ENCODE peak calls at places on chromosomes 2 and 18, in seven cellular contexts. One of them, this sample, is unnamed. For H3K4me1, the result is how much of the 10 kb centered on the place peaks cover.

GRCh38 chr2:137975280-137976271 is 11.3 kb downstream of the HNMT start:
- DNase-seq in adrenal gland: no peak
- DNase-seq in cardiac muscle cell: no peak
- DNase-seq in A673: no peak
- DNase-seq in heart right ventricle: no peak
- DNase-seq in esophagus squamous epithelium: no peak
- DNase-seq in neural progenitor cell: no peak
- DNase-seq in this sample: no peak

GRCh38 chr18:5546660-5547059 is 2.9 kb upstream of the EPB41L3 start:
- DNase-seq in adrenal gland: peak
- DNase-seq in cardiac muscle cell: peak
- DNase-seq in A673: peak
- DNase-seq in heart right ventricle: no peak
- DNase-seq in esophagus squamous epithelium: no peak
- DNase-seq in neural progenitor cell: peak
- DNase-seq in this sample: no peak

GRCh38 chr2:154507186-154507585 is 191.3 kb upstream of the KCNJ3 start:
- DNase-seq in adrenal gland: no peak
- DNase-seq in cardiac muscle cell: no peak
- DNase-seq in A673: no peak
- DNase-seq in heart right ventricle: no peak
- DNase-seq in esophagus squamous epithelium: no peak
- DNase-seq in neural progenitor cell: no peak
- DNase-seq in this sample: no peak

GRCh38 chr2:85423525-85423924 is 5.0 kb downstream of the SH2D6 start:
- DNase-seq in adrenal gland: no peak
- DNase-seq in cardiac muscle cell: no peak
- DNase-seq in A673: no peak
- DNase-seq in heart right ventricle: no peak
- DNase-seq in esophagus squamous epithelium: no peak
- DNase-seq in neural progenitor cell: no peak
- DNase-seq in this sample: no peak

GRCh38 chr2:43178602-43179542 is 47.5 kb downstream of the ZFP36L2 start:
- DNase-seq in adrenal gland: peak
- DNase-seq in cardiac muscle cell: peak
- DNase-seq in A673: peak
- DNase-seq in heart right ventricle: peak
- DNase-seq in esophagus squamous epithelium: no peak
- DNase-seq in neural progenitor cell: peak
- DNase-seq in this sample: peak

GRCh38 chr2:160294339-160294803 is 94.3 kb upstream of the ITGB6 start:
- DNase-seq in adrenal gland: peak
- DNase-seq in cardiac muscle cell: peak
- DNase-seq in A673: no peak
- DNase-seq in heart right ventricle: peak
- DNase-seq in esophagus squamous epithelium: no peak
- DNase-seq in neural progenitor cell: no peak
- DNase-seq in this sample: peak

GRCh38 chr2:189143930-189144329 is 35.6 kb downstream of the COL5A2 start:
- DNase-seq in adrenal gland: no peak
- DNase-seq in cardiac muscle cell: peak
- DNase-seq in A673: peak
- DNase-seq in heart right ventricle: no peak
- DNase-seq in esophagus squamous epithelium: no peak
- DNase-seq in neural progenitor cell: no peak
- DNase-seq in this sample: no peak

GRCh38 chr18:56458770-56459450 is 179.5 kb downstream of the TXNL1 start:
- DNase-seq in adrenal gland: no peak
- DNase-seq in cardiac muscle cell: no peak
- DNase-seq in A673: no peak
- DNase-seq in heart right ventricle: peak
- DNase-seq in esophagus squamous epithelium: no peak
- DNase-seq in neural progenitor cell: no peak
- DNase-seq in this sample: no peak

GRCh38 chr2:191506515-191506914 is 171.4 kb upstream of the NABP1 start:
- DNase-seq in adrenal gland: no peak
- DNase-seq in cardiac muscle cell: no peak
- DNase-seq in A673: no peak
- DNase-seq in heart right ventricle: no peak
- DNase-seq in esophagus squamous epithelium: no peak
- DNase-seq in neural progenitor cell: no peak
- DNase-seq in this sample: no peak

GRCh38 chr18:79275992-79276391 is 119.7 kb upstream of the NFATC1 start:
- DNase-seq in adrenal gland: no peak
- DNase-seq in cardiac muscle cell: peak
- DNase-seq in A673: no peak
- DNase-seq in heart right ventricle: no peak
- DNase-seq in esophagus squamous epithelium: no peak
- DNase-seq in neural progenitor cell: no peak
- DNase-seq in this sample: no peak

GRCh38 chr2:211159972-211160371 is 603.6 kb downstream of the CPS1 start:
- DNase-seq in adrenal gland: no peak
- DNase-seq in cardiac muscle cell: no peak
- DNase-seq in A673: no peak
- DNase-seq in heart right ventricle: no peak
- DNase-seq in esophagus squamous epithelium: no peak
- DNase-seq in neural progenitor cell: no peak
- DNase-seq in this sample: no peak

GRCh38 chr2:24517247-24517646 is 26.2 kb downstream of the NCOA1 start:
- DNase-seq in adrenal gland: no peak
- DNase-seq in cardiac muscle cell: no peak
- DNase-seq in A673: no peak
- DNase-seq in heart right ventricle: no peak
- DNase-seq in esophagus squamous epithelium: no peak
- DNase-seq in neural progenitor cell: no peak
- DNase-seq in this sample: no peak

GRCh38 chr2:172970660-172971059 is 105.0 kb upstream of the MAP3K20 start:
- DNase-seq in adrenal gland: no peak
- DNase-seq in cardiac muscle cell: no peak
- DNase-seq in A673: no peak
- DNase-seq in heart right ventricle: no peak
- DNase-seq in esophagus squamous epithelium: no peak
- DNase-seq in neural progenitor cell: no peak
- DNase-seq in this sample: no peak

GRCh38 chr2:172974762-172975161 is 100.9 kb upstream of the MAP3K20 start:
- DNase-seq in adrenal gland: no peak
- DNase-seq in cardiac muscle cell: no peak
- DNase-seq in A673: no peak
- DNase-seq in heart right ventricle: no peak
- DNase-seq in esophagus squamous epithelium: no peak
- DNase-seq in neural progenitor cell: no peak
- DNase-seq in this sample: no peak

GRCh38 chr2:172969609-172970008 is 106.0 kb upstream of the MAP3K20 start:
- DNase-seq in adrenal gland: no peak
- DNase-seq in cardiac muscle cell: no peak
- DNase-seq in A673: no peak
- DNase-seq in heart right ventricle: no peak
- DNase-seq in esophagus squamous epithelium: no peak
- DNase-seq in neural progenitor cell: no peak
- DNase-seq in this sample: no peak

GRCh38 chr2:172969171-172969570 is 106.5 kb upstream of the MAP3K20 start:
- DNase-seq in adrenal gland: no peak
- DNase-seq in cardiac muscle cell: peak
- DNase-seq in A673: no peak
- DNase-seq in heart right ventricle: no peak
- DNase-seq in esophagus squamous epithelium: no peak
- DNase-seq in neural progenitor cell: no peak
- DNase-seq in this sample: no peak

GRCh38 chr2:172972005-172972619 is 103.5 kb upstream of the MAP3K20 start:
- DNase-seq in adrenal gland: peak
- DNase-seq in cardiac muscle cell: peak
- DNase-seq in A673: peak
- DNase-seq in heart right ventricle: peak
- DNase-seq in esophagus squamous epithelium: no peak
- DNase-seq in neural progenitor cell: peak
- DNase-seq in this sample: peak
- H3K4me3 ChIP-seq in adrenal gland: no peak
- H3K4me3 ChIP-seq in cardiac muscle cell: no peak
- H3K4me3 ChIP-seq in A673: no peak
- H3K4me3 ChIP-seq in heart right ventricle: no peak
- H3K4me3 ChIP-seq in esophagus squamous epithelium: no peak
- H3K4me3 ChIP-seq in neural progenitor cell: no peak
- H3K4me3 ChIP-seq in this sample: no peak

DNA sequence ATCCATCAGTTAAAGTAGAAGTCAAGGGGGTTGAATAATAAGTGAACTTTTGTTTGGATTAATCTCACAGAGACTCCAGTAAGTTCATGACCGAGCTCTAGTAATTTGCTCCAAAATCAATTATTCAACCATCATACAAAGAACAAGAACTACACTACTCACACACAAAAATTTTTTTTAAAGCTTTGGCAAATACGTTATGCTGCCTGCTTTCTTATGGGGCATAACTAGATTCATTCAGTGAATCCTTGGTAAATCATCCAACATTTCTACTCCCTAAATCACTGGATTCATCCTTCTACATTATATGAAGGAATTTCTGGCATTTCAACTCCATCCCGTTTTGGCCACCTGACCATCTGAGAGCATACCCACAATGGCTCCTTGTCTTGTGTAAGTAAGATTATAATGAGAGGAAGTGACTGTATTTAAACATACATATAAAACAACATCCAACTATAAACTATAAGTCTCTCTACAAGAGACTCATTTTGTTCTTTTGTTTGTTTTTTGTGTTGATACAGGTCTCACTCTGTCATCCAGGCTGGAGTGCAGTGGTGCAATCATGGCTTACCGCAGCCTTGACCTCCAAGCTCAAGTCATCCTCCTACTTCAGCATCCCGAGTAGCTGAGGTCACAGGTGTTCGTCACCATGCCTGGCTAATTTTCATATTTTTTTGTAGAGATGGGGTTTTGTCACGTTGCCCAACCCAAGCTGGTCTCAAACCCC is 144.2 kb upstream of the LRRTM4 start:
- DNase-seq in adrenal gland: no peak
- DNase-seq in cardiac muscle cell: no peak
- DNase-seq in A673: no peak
- DNase-seq in heart right ventricle: no peak
- DNase-seq in esophagus squamous epithelium: no peak
- DNase-seq in neural progenitor cell: no peak
- DNase-seq in this sample: no peak
- TF ChIP-seq CTCF in adrenal gland: no peak
- TF ChIP-seq CTCF in cardiac muscle cell: no peak
- TF ChIP-seq CTCF in A673: no peak
- TF ChIP-seq CTCF in heart right ventricle: no peak
- TF ChIP-seq CTCF in esophagus squamous epithelium: no peak
- TF ChIP-seq CTCF in neural progenitor cell: no peak
- TF ChIP-seq CTCF in this sample: no peak

GRCh38 chr2:134132487-134132857 is 121.4 kb upstream of the MGAT5 start:
- DNase-seq in adrenal gland: no peak
- DNase-seq in cardiac muscle cell: no peak
- DNase-seq in A673: no peak
- DNase-seq in heart right ventricle: no peak
- DNase-seq in esophagus squamous epithelium: no peak
- DNase-seq in neural progenitor cell: no peak
- DNase-seq in this sample: no peak
- H3K4me1 ChIP-seq in adrenal gland: under half
- H3K4me1 ChIP-seq in cardiac muscle cell: under half
- H3K4me1 ChIP-seq in A673: under half
- H3K4me1 ChIP-seq in heart right ventricle: half or more
- H3K4me1 ChIP-seq in esophagus squamous epithelium: under half
- H3K4me1 ChIP-seq in neural progenitor cell: under half
- H3K4me1 ChIP-seq in this sample: under half

GRCh38 chr2:70553584-70554337 is at the start of gene TGFA:
- DNase-seq in adrenal gland: peak
- DNase-seq in cardiac muscle cell: peak
- DNase-seq in A673: peak
- DNase-seq in heart right ventricle: peak
- DNase-seq in esophagus squamous epithelium: no peak
- DNase-seq in neural progenitor cell: peak
- DNase-seq in this sample: peak

GRCh38 chr2:70551156-70551555 is 2.5 kb downstream of the TGFA start:
- DNase-seq in adrenal gland: no peak
- DNase-seq in cardiac muscle cell: no peak
- DNase-seq in A673: no peak
- DNase-seq in heart right ventricle: no peak
- DNase-seq in esophagus squamous epithelium: no peak
- DNase-seq in neural progenitor cell: no peak
- DNase-seq in this sample: no peak

GRCh38 chr2:70554338-70554892 is 789 bp upstream of the TGFA start:
- DNase-seq in adrenal gland: no peak
- DNase-seq in cardiac muscle cell: no peak
- DNase-seq in A673: no peak
- DNase-seq in heart right ventricle: no peak
- DNase-seq in esophagus squamous epithelium: no peak
- DNase-seq in neural progenitor cell: no peak
- DNase-seq in this sample: no peak

GRCh38 chr2:70552501-70553333 is 909 bp downstream of the TGFA start:
- DNase-seq in adrenal gland: no peak
- DNase-seq in cardiac muscle cell: no peak
- DNase-seq in A673: peak
- DNase-seq in heart right ventricle: no peak
- DNase-seq in esophagus squamous epithelium: no peak
- DNase-seq in neural progenitor cell: peak
- DNase-seq in this sample: no peak

GRCh38 chr2:70553334-70553583 is 367 bp downstream of the TGFA start:
- DNase-seq in adrenal gland: no peak
- DNase-seq in cardiac muscle cell: no peak
- DNase-seq in A673: no peak
- DNase-seq in heart right ventricle: no peak
- DNase-seq in esophagus squamous epithelium: no peak
- DNase-seq in neural progenitor cell: no peak
- DNase-seq in this sample: no peak
- H3K4me3 ChIP-seq in adrenal gland: no peak
- H3K4me3 ChIP-seq in cardiac muscle cell: peak
- H3K4me3 ChIP-seq in A673: peak
- H3K4me3 ChIP-seq in heart right ventricle: peak
- H3K4me3 ChIP-seq in esophagus squamous epithelium: peak
- H3K4me3 ChIP-seq in neural progenitor cell: peak
- H3K4me3 ChIP-seq in this sample: peak

GRCh38 chr2:148926291-148926961 is 51.4 kb downstream of the KIF5C start:
- DNase-seq in adrenal gland: peak
- DNase-seq in cardiac muscle cell: peak
- DNase-seq in A673: peak
- DNase-seq in heart right ventricle: no peak
- DNase-seq in esophagus squamous epithelium: no peak
- DNase-seq in neural progenitor cell: peak
- DNase-seq in this sample: no peak
- TF ChIP-seq CTCF in adrenal gland: peak
- TF ChIP-seq CTCF in cardiac muscle cell: peak
- TF ChIP-seq CTCF in A673: peak
- TF ChIP-seq CTCF in heart right ventricle: peak
- TF ChIP-seq CTCF in esophagus squamous epithelium: peak
- TF ChIP-seq CTCF in neural progenitor cell: peak
- TF ChIP-seq CTCF in this sample: peak

GRCh38 chr2:217933326-217933993 is 69.3 kb downstream of the TNS1 start:
- DNase-seq in adrenal gland: no peak
- DNase-seq in cardiac muscle cell: no peak
- DNase-seq in A673: no peak
- DNase-seq in heart right ventricle: no peak
- DNase-seq in esophagus squamous epithelium: no peak
- DNase-seq in neural progenitor cell: no peak
- DNase-seq in this sample: peak
- H3K4me1 ChIP-seq in adrenal gland: half or more
- H3K4me1 ChIP-seq in cardiac muscle cell: half or more
- H3K4me1 ChIP-seq in A673: under half
- H3K4me1 ChIP-seq in heart right ventricle: half or more
- H3K4me1 ChIP-seq in esophagus squamous epithelium: half or more
- H3K4me1 ChIP-seq in neural progenitor cell: under half
- H3K4me1 ChIP-seq in this sample: half or more